ENCODE peak calls at places on chromosomes 12 and 14, in six cellular contexts. P, Z, B, H, A and W are unnamed samples.

GRCh38 chr14:53470351-53471043 is 317.4 kb upstream of the DDHD1 start:
- DNase-seq in P (peak), Z (no peak), B (peak), H (peak), A (peak), W (peak)

GRCh38 chr14:75905505-75905904 is 76.3 kb downstream of the TGFB3 start:
- DNase-seq in P (peak), Z (no peak), B (no peak), H (peak), A (peak), W (no peak)

GRCh38 chr12:83335748-83336147 is 649.0 kb downstream of the TMTC2 start:
- DNase-seq in P (no peak), Z (no peak), B (no peak), H (no peak), A (no peak), W (no peak)

GRCh38 chr14:21087294-21088091 is 11.0 kb downstream of the ZNF219 start:
- DNase-seq in P (no peak), Z (peak), B (no peak), H (peak), A (peak), W (peak)

GRCh38 chr14:66493750-66494149 is 7.6 kb downstream of the CCDC196 start:
- DNase-seq in P (no peak), Z (no peak), B (no peak), H (no peak), A (no peak), W (no peak)

GRCh38 chr12:27999970-28000369 is 27.4 kb upstream of the PTHLH start:
- DNase-seq in P (no peak), Z (no peak), B (no peak), H (peak), A (no peak), W (no peak)

GRCh38 chr12:42162198-42162597 is 17.5 kb upstream of the GXYLT1 start:
- DNase-seq in P (no peak), Z (no peak), B (no peak), H (peak), A (no peak), W (no peak)

GRCh38 chr12:20150835-20151234 is 217.5 kb upstream of the PDE3A start:
- DNase-seq in P (no peak), Z (no peak), B (no peak), H (peak), A (no peak), W (no peak)

GRCh38 chr14:20956376-20956976 is 1.2 kb downstream of the RNASE2 start:
- DNase-seq in P (no peak), Z (no peak), B (no peak), H (no peak), A (no peak), W (no peak)

GRCh38 chr14:100076133-100076532 is 10.9 kb downstream of the EVL start:
- DNase-seq in P (no peak), Z (no peak), B (no peak), H (peak), A (peak), W (no peak)

GRCh38 chr12:27335364-27336145 is 2.9 kb downstream of the BMAL2 start:
- DNase-seq in P (no peak), Z (no peak), B (no peak), H (peak), A (no peak), W (no peak)

GRCh38 chr12:3473171-3473570 is 17.8 kb upstream of the PRMT8 start:
- DNase-seq in P (no peak), Z (no peak), B (no peak), H (no peak), A (no peak), W (no peak)

GRCh38 chr14:68616255-68616902 is 176.5 kb downstream of the ZFP36L1 start:
- DNase-seq in P (no peak), Z (no peak), B (no peak), H (peak), A (peak), W (no peak)

GRCh38 chr14:80390911-80391310 is 179.6 kb upstream of the DIO2 start:
- DNase-seq in P (no peak), Z (no peak), B (no peak), H (peak), A (peak), W (no peak)

GRCh38 chr12:26068503-26068902 is 56.3 kb downstream of the BHLHE41 start:
- DNase-seq in P (no peak), Z (no peak), B (no peak), H (no peak), A (no peak), W (no peak)

GRCh38 chr12:88854260-88854659 is 274.0 kb upstream of the KITLG start:
- DNase-seq in P (no peak), Z (peak), B (peak), H (peak), A (peak), W (peak)

GRCh38 chr14:89337912-89338311 is 79.1 kb downstream of the FOXN3 start:
- DNase-seq in P (no peak), Z (no peak), B (no peak), H (peak), A (peak), W (no peak)

GRCh38 chr12:104462931-104463339 is 6.2 kb downstream of the CHST11 start:
- DNase-seq in P (no peak), Z (no peak), B (no peak), H (peak), A (peak), W (no peak)

GRCh38 chr14:104573930-104574329 is 5.6 kb upstream of the C14orf180 start:
- DNase-seq in P (peak), Z (no peak), B (no peak), H (no peak), A (peak), W (no peak)

GRCh38 chr12:104215638-104216297 is at the start of gene TXNRD1:
- DNase-seq in P (peak), Z (no peak), B (no peak), H (peak), A (peak), W (no peak)

GRCh38 chr12:65988596-65988995 is 142.0 kb downstream of the LLPH start:
- DNase-seq in P (no peak), Z (no peak), B (no peak), H (no peak), A (no peak), W (no peak)

GRCh38 chr12:65994318-65994717 is 136.2 kb downstream of the LLPH start:
- DNase-seq in P (no peak), Z (no peak), B (no peak), H (no peak), A (no peak), W (no peak)

GRCh38 chr12:65986047-65986446 is 144.5 kb downstream of the LLPH start:
- DNase-seq in P (no peak), Z (no peak), B (no peak), H (no peak), A (peak), W (no peak)

GRCh38 chr12:65993173-65993572 is 137.4 kb downstream of the LLPH start:
- DNase-seq in P (no peak), Z (no peak), B (no peak), H (no peak), A (no peak), W (no peak)

GRCh38 chr12:65990592-65990991 is 140.0 kb downstream of the LLPH start:
- DNase-seq in P (no peak), Z (no peak), B (no peak), H (no peak), A (no peak), W (no peak)
- H3K4me3 ChIP-seq in P (no peak), Z (no peak), B (no peak), H (no peak), A (no peak), W (no peak)

GRCh38 chr12:51415931-51416330 is 8.7 kb upstream of the SLC4A8 start:
- DNase-seq in P (no peak), Z (no peak), B (no peak), H (no peak), A (no peak), W (no peak)

GRCh38 chr12:51421266-51421884 is 3.3 kb upstream of the SLC4A8 start:
- DNase-seq in P (no peak), Z (peak), B (peak), H (peak), A (peak), W (peak)

GRCh38 chr12:51424094-51424661 is 453 bp upstream of the SLC4A8 start:
- DNase-seq in P (no peak), Z (no peak), B (no peak), H (no peak), A (no peak), W (no peak)

GRCh38 chr12:51417826-51418225 is 6.8 kb upstream of the SLC4A8 start:
- DNase-seq in P (no peak), Z (no peak), B (no peak), H (no peak), A (no peak), W (no peak)

DNA sequence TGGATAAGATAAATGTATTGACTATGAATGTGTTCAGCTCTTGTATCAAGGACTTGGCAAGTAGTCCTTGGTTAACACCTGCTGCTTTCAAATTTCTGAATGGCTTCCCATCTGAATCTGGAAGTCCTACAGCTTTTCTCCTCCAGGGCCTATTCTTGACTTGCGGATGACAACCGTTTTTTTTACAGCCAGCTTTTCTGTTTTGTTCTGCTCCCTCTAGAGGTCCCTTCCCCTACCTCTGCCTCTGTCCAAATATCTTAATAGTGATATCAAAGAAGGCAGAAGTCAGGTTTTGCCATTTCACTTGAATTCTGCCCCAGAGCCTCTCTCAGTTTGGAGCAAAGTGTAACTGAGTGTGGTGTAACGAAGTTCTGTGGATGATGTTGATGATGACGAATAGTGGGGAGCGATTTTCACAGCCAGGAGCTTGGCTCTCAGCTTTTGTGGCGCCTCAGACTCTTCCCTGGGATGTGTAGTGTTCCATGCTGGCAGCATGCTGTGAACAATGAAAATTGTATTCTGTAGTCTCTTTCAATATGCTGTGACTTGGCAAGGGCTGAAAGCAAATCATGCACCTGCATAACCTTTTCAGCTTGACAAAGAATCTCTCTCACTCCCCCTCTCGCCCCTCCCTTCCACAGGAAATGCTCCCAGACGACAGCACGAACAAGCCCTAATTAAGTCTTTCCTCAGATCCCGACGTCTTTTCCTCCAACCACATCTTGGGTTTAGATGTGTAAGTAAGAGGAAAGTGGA is 5.0 kb upstream of the SLC4A8 start:
- DNase-seq in P (no peak), Z (no peak), B (no peak), H (no peak), A (peak), W (no peak)
- TF ChIP-seq CTCF in P (no peak), Z (peak), B (peak), H (no peak), A (no peak), W (no peak)

GRCh38 chr12:120620624-120621023 is 19.8 kb upstream of the CABP1 start:
- DNase-seq in P (no peak), Z (no peak), B (no peak), H (no peak), A (no peak), W (no peak)

GRCh38 chr12:120614873-120615272 is 25.6 kb upstream of the CABP1 start:
- DNase-seq in P (no peak), Z (no peak), B (no peak), H (no peak), A (no peak), W (no peak)

DNA sequence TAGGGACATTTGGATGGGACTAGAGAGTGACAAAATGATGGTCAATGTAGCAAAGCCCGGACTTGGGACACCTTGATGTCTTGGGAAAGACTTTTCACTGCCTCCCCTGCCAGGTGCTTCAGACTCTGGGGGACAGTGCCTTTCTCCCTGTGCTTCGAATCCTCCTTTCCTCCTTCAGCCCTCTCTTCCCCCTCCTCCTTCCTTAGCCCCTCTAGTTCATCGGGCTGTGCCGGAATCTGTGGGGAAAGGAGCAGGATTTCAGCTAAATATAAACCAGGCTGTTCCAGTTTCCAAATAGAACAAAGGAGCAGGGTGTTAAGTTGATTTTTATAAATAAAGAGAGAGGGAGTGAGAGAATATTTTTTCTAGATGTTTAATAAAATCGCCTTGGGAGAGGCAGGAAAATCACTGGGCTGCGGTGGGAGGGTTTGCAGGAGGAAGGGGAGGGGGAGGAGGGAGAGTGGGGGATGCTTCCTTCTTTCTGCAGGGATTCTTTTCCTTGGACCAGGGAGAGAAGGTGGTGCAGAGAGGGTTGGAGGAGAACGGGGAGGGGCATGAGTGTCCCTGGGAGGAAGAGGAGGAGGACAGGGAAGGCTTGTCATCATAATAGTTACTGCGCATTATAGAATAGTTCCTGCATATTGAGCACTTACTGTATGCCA is 21.3 kb upstream of the CABP1 start:
- DNase-seq in P (no peak), Z (no peak), B (no peak), H (no peak), A (no peak), W (no peak)
- H3K4me3 ChIP-seq in P (no peak), Z (no peak), B (no peak), H (no peak), A (no peak), W (no peak)

GRCh38 chr14:34537677-34538009 is 1.9 kb downstream of the EAPP start:
- DNase-seq in P (no peak), Z (no peak), B (no peak), H (no peak), A (no peak), W (no peak)

GRCh38 chr14:34536951-34537676 is 2.4 kb downstream of the EAPP start:
- DNase-seq in P (no peak), Z (peak), B (peak), H (peak), A (peak), W (no peak)

GRCh38 chr14:34538871-34539406 is 562 bp downstream of the EAPP start:
- DNase-seq in P (no peak), Z (no peak), B (no peak), H (peak), A (no peak), W (no peak)

DNA sequence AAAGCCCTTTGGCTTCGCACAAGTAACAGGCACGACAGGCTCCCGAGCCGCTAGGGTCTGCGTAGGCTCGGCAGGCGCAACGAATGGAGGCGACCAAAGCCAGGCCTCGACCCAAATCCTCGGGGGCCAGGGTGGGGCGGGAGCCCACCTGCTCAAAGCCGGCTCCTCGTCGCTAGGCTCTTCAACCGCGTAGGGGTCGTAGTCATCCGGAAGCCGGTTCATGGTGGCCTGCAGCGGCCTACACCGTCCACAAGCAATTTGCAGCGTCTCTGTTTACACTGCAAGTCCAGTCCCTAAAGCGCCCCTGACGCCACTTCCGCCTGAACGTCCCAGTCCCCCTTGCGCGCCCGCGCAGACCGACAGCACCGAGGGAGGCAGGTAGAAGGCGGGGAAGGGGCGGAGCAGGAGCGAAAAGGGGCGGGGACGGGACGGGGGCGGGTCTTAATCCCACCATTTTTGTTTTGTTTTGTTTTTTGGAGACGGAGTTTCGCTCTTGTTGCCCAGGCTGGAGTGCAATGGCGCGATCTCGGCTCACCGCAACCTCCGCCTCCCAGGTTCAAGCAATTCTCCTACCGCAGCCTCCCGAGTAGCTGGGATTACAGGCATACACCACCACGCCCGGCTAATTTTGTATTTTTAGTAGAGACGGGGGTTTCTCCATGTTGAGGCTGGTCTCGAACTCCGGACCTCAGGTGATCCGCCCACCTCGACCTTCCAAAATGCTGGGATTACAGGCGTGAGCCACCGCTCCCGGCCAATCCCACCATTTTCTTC is at the start of gene EAPP:
- DNase-seq in P (peak), Z (peak), B (peak), H (peak), A (peak), W (peak)
- TF ChIP-seq CTCF in P (no peak), Z (no peak), B (no peak), H (no peak), A (no peak), W (peak)

GRCh38 chr12:56160160-56160763 is 2.1 kb downstream of the MYL6 start:
- DNase-seq in P (no peak), Z (no peak), B (no peak), H (no peak), A (peak), W (no peak)
- H3K4me3 ChIP-seq in P (peak), Z (peak), B (peak), H (peak), A (peak), W (peak)

DNA sequence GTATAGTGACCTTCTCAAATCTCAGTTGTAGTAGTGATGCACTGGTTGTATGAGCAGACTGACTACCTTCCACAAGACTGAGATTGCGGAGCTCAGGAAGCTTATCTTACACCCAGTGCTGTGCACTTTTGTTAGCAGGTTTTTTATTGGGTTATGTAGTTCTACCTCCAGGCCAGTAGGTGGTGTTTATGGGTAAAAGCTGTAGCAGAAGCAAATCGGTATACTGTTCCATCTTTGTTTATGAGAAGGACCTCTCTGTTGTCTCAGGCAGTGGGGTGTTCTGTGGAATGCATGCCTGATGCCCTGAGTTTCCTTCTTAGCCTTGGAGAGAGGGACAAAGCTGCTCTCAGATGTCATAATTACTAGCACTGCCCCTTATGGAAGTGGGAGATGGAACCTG is 217.8 kb downstream of the LRFN5 start:
- DNase-seq in P (no peak), Z (no peak), B (no peak), H (no peak), A (no peak), W (no peak)
- TF ChIP-seq CTCF in P (no peak), Z (no peak), B (peak), H (peak), A (no peak), W (no peak)

GRCh38 chr12:124517260-124518050 is 50.0 kb downstream of the NCOR2 start:
- DNase-seq in P (peak), Z (no peak), B (no peak), H (peak), A (peak), W (no peak)
- H3K4me3 ChIP-seq in P (peak), Z (peak), B (peak), H (peak), A (peak), W (peak)

GRCh38 chr12:113051759-113052158 is 4.8 kb upstream of the DTX1 start:
- DNase-seq in P (no peak), Z (no peak), B (no peak), H (no peak), A (no peak), W (no peak)

GRCh38 chr12:113050808-113051207 is 5.7 kb upstream of the DTX1 start:
- DNase-seq in P (no peak), Z (no peak), B (no peak), H (no peak), A (no peak), W (no peak)

GRCh38 chr12:113049976-113050742 is 6.4 kb upstream of the DTX1 start:
- DNase-seq in P (no peak), Z (no peak), B (no peak), H (no peak), A (peak), W (no peak)

GRCh38 chr12:113052326-113052725 is 4.2 kb upstream of the DTX1 start:
- DNase-seq in P (no peak), Z (no peak), B (no peak), H (no peak), A (no peak), W (no peak)

DNA sequence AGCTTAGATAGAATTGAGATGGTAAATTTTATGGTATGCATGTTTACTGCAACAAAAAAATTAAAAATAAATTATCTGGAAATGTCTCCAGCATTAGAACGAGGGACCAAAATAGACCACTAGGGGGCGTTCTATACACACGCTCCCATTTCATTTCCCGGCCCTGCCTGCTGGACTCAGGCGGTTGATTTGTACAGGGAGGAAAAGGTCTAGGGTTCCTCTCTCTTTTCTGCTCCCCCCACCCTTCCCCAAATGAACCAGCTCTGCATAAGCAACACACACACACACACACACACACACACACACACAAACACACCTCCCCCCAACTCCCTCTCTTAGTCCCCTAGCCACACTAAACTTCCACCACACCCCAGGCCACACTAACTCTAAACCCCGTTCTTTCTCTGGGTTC is 7.8 kb upstream of the DTX1 start:
- DNase-seq in P (no peak), Z (peak), B (peak), H (peak), A (peak), W (peak)
- TF ChIP-seq CTCF in P (peak), Z (peak), B (peak), H (peak), A (peak), W (peak)